ENCODE peak calls at places on chromosomes 3 and 15, in seven cellular contexts. Y is MM.1S, Z is IMR-90, X is stomach, J is astrocyte of the spinal cord, P is heart left ventricle, C is upper lobe of left lung. W is an unnamed sample.

GRCh38 chr3:38573606-38574005 is 75.9 kb downstream of the SCN5A start:
- DNase-seq in X (peak; percentile 8), C (no peak), P (peak; percentile 24), Z (no peak), Y (no peak), J (peak; percentile 2), W (no peak)

GRCh38 chr3:113234688-113235260 is 23.4 kb downstream of the BOC start:
- DNase-seq in P (no peak), X (no peak), C (no peak), Y (no peak), Z (peak; percentile 38), J (no peak), W (no peak)

GRCh38 chr3:144521131-144521530 is 549.5 kb downstream of the DIPK2A start:
- DNase-seq in P (no peak), Z (no peak), Y (peak; percentile 37), X (no peak), J (no peak), C (no peak), W (no peak)

GRCh38 chr15:95653361-95653805 is 677.1 kb upstream of the NR2F2 start:
- DNase-seq in C (no peak), Z (no peak), X (no peak), J (no peak), Y (no peak), P (no peak), W (no peak)

GRCh38 chr15:65516997-65517865 is at the start of gene DPP8:
- DNase-seq in P (peak; percentile 94), Z (peak; percentile 94), J (peak; percentile 93), C (peak; percentile 96), X (peak; percentile 94), Y (peak; percentile 97), W (peak; percentile 96)

GRCh38 chr15:58528197-58528870 is 96.5 kb downstream of the LIPC start:
- DNase-seq in X (peak; percentile 62), C (no peak), P (no peak), Z (peak; percentile 53), J (no peak), Y (no peak), W (no peak)

GRCh38 chr3:127422663-127423375 is 135.0 kb upstream of the PRR20G start:
- DNase-seq in Z (no peak), Y (no peak), C (no peak), P (no peak), X (no peak), J (no peak), W (no peak)

GRCh38 chr3:188244395-188244861 is 90.5 kb downstream of the LPP start:
- DNase-seq in Y (no peak), Z (peak; percentile 76), J (peak; percentile 76), C (no peak), P (no peak), X (no peak), W (no peak)

GRCh38 chr15:70049701-70050445 is 47.8 kb downstream of the TLE3 start:
- DNase-seq in Z (no peak), P (no peak), X (no peak), C (peak; percentile 70), Y (no peak), J (no peak), W (no peak)

GRCh38 chr3:65751123-65751700 is 287.5 kb downstream of the MAGI1 start:
- DNase-seq in P (peak; percentile 47), Y (no peak), C (no peak), Z (peak; percentile 34), J (peak; percentile 33), X (peak; percentile 40), W (peak; percentile 80)

GRCh38 chr3:152695810-152696209 is 139.1 kb upstream of the P2RY1 start:
- DNase-seq in C (no peak), Y (no peak), P (no peak), Z (no peak), X (no peak), J (no peak), W (no peak)

GRCh38 chr3:132399054-132399929 is 18.0 kb upstream of the DNAJC13 start:
- DNase-seq in C (no peak), P (no peak), X (no peak), J (peak; percentile 61), Y (peak; percentile 54), Z (peak; percentile 68), W (peak; percentile 40)

GRCh38 chr15:72233759-72234158 is 2.8 kb upstream of the PKM start:
- DNase-seq in Y (no peak), Z (peak; percentile 7), C (no peak), X (no peak), J (no peak), P (no peak), W (no peak)

GRCh38 chr3:114216186-114216970 is 21.0 kb downstream of the ZNF80 start:
- DNase-seq in J (peak; percentile 79), C (no peak), P (no peak), Y (no peak), Z (peak; percentile 19), X (no peak), W (no peak)

GRCh38 chr15:101675015-101675414 is 22.8 kb upstream of the TM2D3 start:
- DNase-seq in C (no peak), P (no peak), Z (peak; percentile 92), X (no peak), J (peak; percentile 80), Y (no peak), W (no peak)

GRCh38 chr3:9862391-9863235 is 17.4 kb downstream of the CIDEC start:
- DNase-seq in C (peak; percentile 91), P (peak; percentile 67), X (peak; percentile 66), Z (no peak), Y (no peak), J (peak; percentile 18), W (peak; percentile 48)

GRCh38 chr15:79007066-79007465 is 62.2 kb upstream of the CTSH start:
- DNase-seq in C (no peak), P (no peak), Y (peak; percentile 23), Z (peak; percentile 50), X (peak; percentile 63), J (peak; percentile 24), W (peak; percentile 82)

GRCh38 chr3:46971151-46971550 is 5.4 kb downstream of the CCDC12 start:
- DNase-seq in C (no peak), X (no peak), P (no peak), Y (no peak), Z (no peak), J (no peak), W (no peak)

GRCh38 chr15:71634820-71635219 is 175.5 kb upstream of the NR2E3 start:
- DNase-seq in Y (peak; percentile 45), X (no peak), Z (no peak), P (no peak), J (peak; percentile 47), C (no peak), W (no peak)

GRCh38 chr3:8767667-8768363 is 1.6 kb downstream of the OXTR start:
- DNase-seq in Y (no peak), P (no peak), C (peak; percentile 86), Z (no peak), X (peak; percentile 50), J (no peak), W (peak; percentile 46)

GRCh38 chr3:117998071-117998470 is 1036.6 kb downstream of the IGSF11 start:
- DNase-seq in X (no peak), P (no peak), Z (peak; percentile 74), C (no peak), J (peak; percentile 24), Y (no peak), W (no peak)

GRCh38 chr15:57732526-57733331 is 26.2 kb downstream of the POLR2M start:
- DNase-seq in Y (peak; percentile 56), P (peak; percentile 37), X (peak; percentile 63), C (no peak), Z (peak; percentile 50), J (peak; percentile 59), W (peak; percentile 73)

GRCh38 chr3:143644370-143645089 is 203.7 kb downstream of the SLC9A9 start:
- DNase-seq in Z (peak; percentile 59), C (no peak), X (peak; percentile 51), J (peak; percentile 88), P (peak; percentile 35), Y (peak; percentile 14), W (peak; percentile 65)

GRCh38 chr3:127525373-127525772 is 65.2 kb downstream of the TPRA1 start:
- DNase-seq in C (no peak), Z (peak; percentile 58), P (no peak), X (no peak), Y (no peak), J (peak; percentile 56), W (no peak)

GRCh38 chr15:89090791-89091666 is 2.8 kb downstream of the ABHD2 start:
- DNase-seq in Z (peak; percentile 85), Y (peak; percentile 50), C (no peak), J (peak; percentile 79), X (peak; percentile 78), P (peak; percentile 77), W (no peak)

GRCh38 chr15:83282859-83283812 is 1.3 kb downstream of the BNC1 start:
- DNase-seq in C (peak; percentile 86), Y (no peak), Z (no peak), J (peak; percentile 58), P (peak; percentile 22), X (no peak), W (peak; percentile 69)

GRCh38 chr3:162799910-162800309 is 1303.3 kb downstream of the OTOL1 start:
- DNase-seq in C (no peak), Z (no peak), P (no peak), J (peak; percentile 11), Y (no peak), X (no peak), W (no peak)
- TF ChIP-seq CTCF in C (no peak), Z (peak; percentile 7), P (no peak), J (peak; percentile 23), Y (peak; percentile 21), X (no peak), W (no peak)

GRCh38 chr3:50862221-50862620 is 187.5 kb downstream of the DOCK3 start:
- DNase-seq in Y (no peak), Z (no peak), J (no peak), P (no peak), C (no peak), X (no peak), W (no peak)
- TF ChIP-seq CTCF in Y (no peak), Z (no peak), J (no peak), P (no peak), C (no peak), X (no peak), W (no peak)

DNA sequence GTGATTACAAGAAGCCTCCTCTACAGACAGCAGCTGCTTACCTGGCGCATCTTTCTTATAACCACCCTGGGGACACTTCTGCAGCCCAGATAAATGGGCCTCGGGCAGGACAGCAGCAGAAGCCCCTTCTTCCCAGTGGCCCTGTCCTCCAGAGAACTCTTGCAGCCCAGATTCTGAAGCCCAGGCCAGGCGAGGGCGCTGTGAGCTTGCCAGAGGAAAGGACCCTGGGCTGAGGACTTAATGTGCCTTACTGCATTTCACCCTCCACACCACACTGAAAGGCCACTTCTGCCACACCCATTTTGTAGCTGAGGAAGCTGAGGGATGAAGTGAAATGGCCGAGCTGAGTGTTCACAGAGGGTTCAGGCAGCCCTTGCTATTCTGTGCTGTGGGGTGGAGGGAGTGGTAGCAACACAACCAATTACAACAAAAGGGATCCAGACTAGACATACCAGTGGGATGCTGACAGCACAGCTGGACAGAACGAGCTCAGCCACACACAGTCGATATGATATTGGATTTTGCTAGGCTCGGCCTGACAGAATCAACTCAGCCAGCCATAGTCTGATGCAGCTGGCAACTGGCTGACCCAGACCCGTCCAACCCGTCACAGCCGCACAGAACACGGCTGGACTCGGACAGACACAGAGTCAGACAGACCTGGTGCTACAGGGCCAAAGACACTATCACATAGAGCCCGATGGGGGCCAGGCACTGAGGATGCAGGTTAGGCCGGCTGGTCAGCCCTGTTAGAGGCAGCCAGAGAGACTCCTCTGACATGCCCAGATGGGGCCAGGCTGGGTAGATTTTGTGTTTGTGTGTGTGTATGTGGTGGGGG is 7.3 kb downstream of the ACOX2 start:
- DNase-seq in Z (no peak), P (no peak), Y (no peak), X (no peak), J (no peak), C (peak; percentile 52), W (peak; percentile 66)
- TF ChIP-seq CTCF in Z (peak; percentile 34), P (peak; percentile 11), Y (peak; percentile 37), X (no peak), J (peak; percentile 55), C (no peak), W (no peak)

GRCh38 chr3:174002543-174002942 is 605.0 kb downstream of the NLGN1 start:
- DNase-seq in Y (peak; percentile 48), Z (no peak), C (no peak), J (peak; percentile 19), X (no peak), P (no peak), W (peak; percentile 7)
- TF ChIP-seq CTCF in Y (peak; percentile 64), Z (peak; percentile 26), C (no peak), J (peak; percentile 29), X (no peak), P (no peak), W (peak; percentile 41)